ENCODE peak calls at places on chromosomes 3 and 15, in seven cellular contexts. S is astrocyte; W is transverse colon; R is AG04449; O is CD8-positive, alpha-beta memory T cell; P is psoas muscle; T is kidney epithelial cell. Y is an unnamed sample.
A peak's percentile ranks its signal among the peaks of the same experiment; 100 is the strongest.

GRCh38 chr3:77247817-77248216 is 207.9 kb downstream of the ROBO2 start:
- DNase-seq in O (no peak), S (no peak), W (no peak), R (no peak), T (no peak), P (no peak), Y (no peak)

GRCh38 chr3:85662462-85662861 is 703.7 kb downstream of the CADM2 start:
- DNase-seq in T (no peak), W (no peak), R (no peak), P (no peak), S (no peak), O (no peak), Y (no peak)

GRCh38 chr3:50615190-50615589 is 1.8 kb upstream of the MAPKAPK3 start:
- DNase-seq in T (no peak), W (no peak), S (no peak), P (no peak), R (no peak), O (no peak), Y (no peak)

GRCh38 chr15:71752604-71753289 is 57.6 kb upstream of the NR2E3 start:
- DNase-seq in S (peak; percentile 98), P (peak; percentile 24), T (peak; percentile 88), O (no peak), R (peak; percentile 92), W (peak; percentile 84), Y (peak; percentile 94)

GRCh38 chr3:60434323-60434722 is 816.9 kb downstream of the FHIT start:
- DNase-seq in T (no peak), R (no peak), O (no peak), S (no peak), P (no peak), W (no peak), Y (no peak)

GRCh38 chr3:127405791-127406190 is 117.9 kb upstream of the PRR20G start:
- DNase-seq in P (no peak), T (no peak), R (no peak), W (no peak), O (peak; percentile 18), S (no peak), Y (no peak)

GRCh38 chr3:134638385-134639020 is 12.3 kb downstream of the KY start:
- DNase-seq in T (no peak), R (no peak), W (no peak), S (no peak), O (no peak), P (no peak), Y (no peak)

GRCh38 chr3:146953523-146954125 is 348.5 kb upstream of the PLSCR5 start:
- DNase-seq in P (no peak), W (no peak), S (peak; percentile 93), T (no peak), O (no peak), R (peak; percentile 24), Y (peak; percentile 79)

GRCh38 chr15:29124581-29125381 is 144.8 kb downstream of the NSMCE3 start:
- DNase-seq in R (peak; percentile 17), P (no peak), W (no peak), S (peak; percentile 68), T (no peak), O (peak; percentile 37), Y (no peak)

GRCh38 chr3:16801223-16801622 is 83.5 kb upstream of the PLCL2 start:
- DNase-seq in P (no peak), T (no peak), S (no peak), O (no peak), R (no peak), W (no peak), Y (no peak)

GRCh38 chr3:87225659-87226058 is 1.4 kb upstream of the CHMP2B start:
- DNase-seq in P (no peak), R (no peak), O (no peak), W (peak; percentile 34), T (no peak), S (no peak), Y (no peak)

GRCh38 chr15:74429784-74430141 is 4.0 kb downstream of the SEMA7A start:
- DNase-seq in O (no peak), P (no peak), T (no peak), S (no peak), W (no peak), R (no peak), Y (no peak)
- H3K4me3 ChIP-seq in O (no peak overlapping the region), P (no peak overlapping the region), T (no peak overlapping the region), S (peak overlapping the region; percentile 97), W (no peak overlapping the region), R (no peak overlapping the region), Y (no peak overlapping the region)

DNA sequence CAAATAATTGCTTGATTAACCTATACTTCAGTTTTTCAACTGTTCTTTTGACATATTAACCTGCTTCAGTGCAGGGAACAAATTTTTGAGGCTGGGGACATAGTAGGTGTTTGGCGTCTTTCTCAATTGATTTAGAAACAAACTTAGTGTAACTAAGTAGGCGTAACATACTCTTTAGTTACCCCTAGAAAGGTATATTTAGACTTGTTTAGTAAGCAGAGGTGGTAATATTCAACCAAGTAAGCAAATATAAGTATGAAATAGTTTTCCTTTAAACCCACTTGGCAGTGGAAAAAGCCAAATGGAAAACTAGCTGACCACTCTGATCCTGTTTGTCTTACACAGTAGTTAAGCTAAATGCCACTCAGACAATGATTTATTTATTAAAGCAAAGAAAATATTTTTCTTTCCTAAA is 113.2 kb downstream of the MBNL1 start:
- DNase-seq in R (no peak), P (no peak), S (no peak), T (no peak), O (no peak), W (no peak), Y (no peak)
- H3K4me3 ChIP-seq in R (no peak overlapping the region), P (peak overlapping the region; percentile 61), S (no peak overlapping the region), T (no peak overlapping the region), O (no peak overlapping the region), W (peak overlapping the region; percentile 2), Y (no peak overlapping the region)

GRCh38 chr15:80988148-80988796 is 1.3 kb downstream of the MESD start:
- DNase-seq in S (no peak), T (no peak), P (no peak), O (no peak), W (no peak), R (no peak), Y (no peak)
- H3K4me3 ChIP-seq in S (peak overlapping the region; percentile 98), T (peak overlapping the region; percentile 97), P (peak overlapping the region; percentile 94), O (peak overlapping the region; percentile 72), W (peak overlapping the region; percentile 67), R (peak overlapping the region; percentile 90), Y (peak overlapping the region; percentile 97)

GRCh38 chr3:15333099-15333956 is 942 bp upstream of the SH3BP5 start:
- DNase-seq in P (no peak), T (no peak), O (no peak), S (no peak), W (no peak), R (no peak), Y (peak; percentile 29)
- H3K4me3 ChIP-seq in P (peak overlapping the region; percentile 90), T (peak overlapping the region; percentile 87), O (peak overlapping the region; percentile 92), S (peak overlapping the region; percentile 91), W (no peak overlapping the region), R (no peak overlapping the region), Y (no peak overlapping the region)

DNA sequence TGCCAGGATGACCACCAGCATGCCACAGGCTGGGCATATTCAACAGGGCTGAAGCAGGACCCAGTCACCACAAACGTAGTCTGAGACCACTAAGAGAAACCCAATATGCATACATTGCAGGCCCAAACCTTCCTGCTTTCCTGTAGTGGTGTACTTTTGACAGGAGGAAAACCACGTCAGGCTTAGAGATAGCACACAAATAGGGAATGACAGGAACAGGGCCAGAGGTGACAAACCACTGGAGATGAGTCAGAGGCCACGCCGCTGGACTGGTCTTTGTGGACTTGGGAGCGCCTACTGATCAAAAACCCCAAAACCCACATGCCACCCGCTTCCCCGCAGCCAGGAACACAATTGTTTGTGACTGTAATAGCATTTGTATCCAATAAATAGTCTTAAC is 3.6 kb upstream of the EFCAB12 start:
- DNase-seq in P (no peak), W (no peak), O (no peak), R (no peak), T (no peak), S (no peak), Y (no peak)
- H3K4me3 ChIP-seq in P (no peak overlapping the region), W (no peak overlapping the region), O (no peak overlapping the region), R (no peak overlapping the region), T (no peak overlapping the region), S (no peak overlapping the region), Y (no peak overlapping the region)

GRCh38 chr15:90930861-90931629 is 1.3 kb downstream of the HDDC3 start:
- DNase-seq in R (no peak), P (no peak), O (no peak), T (no peak), S (no peak), W (no peak), Y (peak; percentile 35)
- H3K4me3 ChIP-seq in R (peak overlapping the region; percentile 90), P (peak overlapping the region; percentile 95), O (peak overlapping the region; percentile 99), T (no peak overlapping the region), S (peak overlapping the region; percentile 83), W (no peak overlapping the region), Y (peak overlapping the region; percentile 74)

GRCh38 chr3:37458162-37458895 is 283.9 kb upstream of the LRRFIP2 start:
- DNase-seq in P (peak; percentile 59), O (no peak), S (no peak), T (no peak), W (no peak), R (no peak), Y (peak; percentile 9)

GRCh38 chr3:37456791-37457190 is 282.4 kb upstream of the LRRFIP2 start:
- DNase-seq in T (no peak), O (no peak), S (no peak), W (no peak), P (no peak), R (no peak), Y (no peak)

GRCh38 chr3:37456270-37456708 is 281.9 kb upstream of the LRRFIP2 start:
- DNase-seq in W (peak; percentile 77), T (no peak), O (no peak), P (peak; percentile 79), S (no peak), R (no peak), Y (peak; percentile 14)

GRCh38 chr3:37457392-37458065 is 283.1 kb upstream of the LRRFIP2 start:
- DNase-seq in O (no peak), W (no peak), T (no peak), S (no peak), P (no peak), R (no peak), Y (no peak)

GRCh38 chr3:37453393-37454391 is 279.3 kb upstream of the LRRFIP2 start:
- DNase-seq in O (no peak), W (peak; percentile 40), T (no peak), R (no peak), P (peak; percentile 57), S (no peak), Y (no peak)
- H3K4me3 ChIP-seq in O (no peak overlapping the region), W (peak overlapping the region; percentile 51), T (no peak overlapping the region), R (no peak overlapping the region), P (peak overlapping the region; percentile 77), S (no peak overlapping the region), Y (no peak overlapping the region)

DNA sequence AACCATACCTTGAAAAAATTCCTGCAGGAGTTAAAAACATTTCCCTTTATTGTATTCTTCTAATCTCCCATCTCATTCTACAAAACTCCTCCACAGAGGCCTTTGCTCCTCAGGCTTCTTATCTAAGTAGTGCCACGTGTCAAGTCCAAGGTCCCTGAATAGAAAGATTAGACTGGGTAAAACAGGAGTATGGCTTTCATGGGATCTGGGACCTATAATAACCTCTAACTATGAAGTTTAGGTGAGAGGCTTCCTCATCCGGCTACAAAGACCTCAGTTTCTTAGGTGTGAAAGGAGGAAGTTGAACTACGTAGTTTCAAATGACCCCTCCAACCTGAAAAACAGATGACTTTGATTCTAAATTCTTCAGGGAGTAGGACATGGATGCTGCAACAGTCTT is 20.0 kb downstream of the GPR15 start:
- DNase-seq in T (no peak), P (no peak), O (no peak), S (no peak), W (no peak), R (no peak), Y (no peak)
- H3K4me3 ChIP-seq in T (no peak overlapping the region), P (no peak overlapping the region), O (no peak overlapping the region), S (no peak overlapping the region), W (no peak overlapping the region), R (no peak overlapping the region), Y (no peak overlapping the region)

GRCh38 chr3:195905970-195906864 is 2.1 kb downstream of the TNK2 start:
- DNase-seq in R (no peak), T (no peak), S (peak; percentile 67), P (no peak), O (no peak), W (no peak), Y (no peak)
- H3K4me3 ChIP-seq in R (no peak overlapping the region), T (no peak overlapping the region), S (no peak overlapping the region), P (peak overlapping the region; percentile 73), O (peak overlapping the region; percentile 93), W (no peak overlapping the region), Y (no peak overlapping the region)

Y was measured in fibroblast of the aortic adventitia.